ENCODE peak calls at places on chromosomes 3 and 15, in ten cellular contexts. Z, P, V, M, Q, L, N, A, O and F are unnamed samples.

GRCh38 chr15:20348291-20348899 is 193.2 kb downstream of the GOLGA6L6 start:
- DNase-seq in N (no peak), V (no peak), M (no peak), Q (no peak), O (no peak), L (no peak), A (no peak), P (no peak), Z (no peak), F (no peak)

GRCh38 chr3:72658466-72659100 is 189.7 kb downstream of the SHQ1 start:
- DNase-seq in L (no peak), Z (no peak), V (no peak), Q (no peak), P (no peak), M (no peak), A (no peak), N (peak; percentile 39), O (no peak), F (no peak)

GRCh38 chr3:189841474-189842205 is 210.5 kb downstream of the TP63 start:
- DNase-seq in M (peak; percentile 80), Q (no peak), A (no peak), O (peak; percentile 64), L (no peak), V (peak; percentile 82), P (no peak), N (peak; percentile 98), Z (no peak), F (no peak)

GRCh38 chr3:104901396-104901795 is 465.3 kb upstream of the ALCAM start:
- DNase-seq in L (no peak), N (no peak), V (no peak), O (no peak), M (no peak), P (no peak), A (no peak), Z (no peak), Q (no peak), F (peak; percentile 73)

GRCh38 chr15:101351736-101352135 is 56.7 kb upstream of the SNRPA1 start:
- DNase-seq in N (no peak), P (no peak), M (no peak), L (no peak), V (no peak), Q (no peak), A (no peak), O (no peak), Z (no peak), F (no peak)

GRCh38 chr3:116135462-116135861 is 309.8 kb downstream of the LSAMP start:
- DNase-seq in M (peak; percentile 36), Z (no peak), P (no peak), Q (no peak), N (peak; percentile 33), O (peak; percentile 59), A (no peak), L (no peak), V (peak; percentile 96), F (peak; percentile 1)

GRCh38 chr15:32131803-32132202 is 101.5 kb downstream of the CHRNA7 start:
- DNase-seq in O (no peak), Z (no peak), L (no peak), M (no peak), V (no peak), Q (no peak), A (no peak), N (no peak), P (no peak), F (no peak)

GRCh38 chr15:81360491-81360890 is 13.5 kb downstream of the TMC3 start:
- DNase-seq in M (no peak), A (no peak), N (no peak), O (no peak), Z (no peak), V (no peak), Q (no peak), L (no peak), P (no peak), F (no peak)

GRCh38 chr15:33738941-33739664 is 229.2 kb upstream of the CHRM5 start:
- DNase-seq in M (no peak), Q (no peak), L (no peak), V (no peak), P (no peak), O (no peak), A (no peak), N (no peak), Z (no peak), F (no peak)

GRCh38 chr3:122076414-122077292 is 21.5 kb downstream of the CD86 start:
- DNase-seq in L (no peak), O (no peak), M (no peak), Z (no peak), N (no peak), P (no peak), A (no peak), V (no peak), Q (no peak), F (peak; percentile 43)

GRCh38 chr3:4771238-4771637 is 208.0 kb upstream of the BHLHE40 start:
- DNase-seq in Z (no peak), P (no peak), V (no peak), A (no peak), O (no peak), N (no peak), M (no peak), Q (no peak), L (no peak), F (no peak)

GRCh38 chr15:71638876-71639275 is 171.5 kb upstream of the NR2E3 start:
- DNase-seq in N (no peak), P (no peak), Z (no peak), A (no peak), L (no peak), O (no peak), M (no peak), Q (no peak), V (no peak), F (no peak)

DNA sequence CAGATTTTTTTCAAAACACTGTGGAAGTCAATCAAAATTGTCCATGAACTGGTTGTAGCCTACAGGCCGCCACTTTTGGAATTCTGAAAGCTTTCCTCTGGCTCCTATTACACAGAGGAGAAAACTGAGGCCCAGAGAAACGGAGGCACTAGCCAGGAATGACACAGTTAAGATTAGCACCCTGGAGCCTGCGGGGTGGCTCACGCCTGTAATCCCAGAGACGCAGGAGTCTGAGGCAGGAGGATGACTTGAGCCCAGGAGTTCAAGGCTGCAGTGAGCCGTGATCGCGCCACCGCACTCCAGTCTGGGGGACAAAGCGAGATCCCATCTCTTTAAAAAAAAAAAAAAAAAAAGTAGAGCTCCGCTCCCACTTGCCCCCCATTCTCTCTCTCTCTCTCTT is 667 bp upstream of the TRH start:
- DNase-seq in M (no peak), V (no peak), Q (no peak), P (no peak), O (no peak), A (no peak), N (no peak), Z (no peak), L (no peak), F (no peak)
- H3K4me2 ChIP-seq in M (no peak overlapping the region), V (no peak overlapping the region), Q (peak overlapping the region; percentile 64), P (peak overlapping the region; percentile 91), O (no peak overlapping the region), A (peak overlapping the region; percentile 75), N (no peak overlapping the region), Z (no peak overlapping the region), L (no peak overlapping the region), F (no peak overlapping the region)

GRCh38 chr15:64288577-64288976 is 67.4 kb downstream of the CSNK1G1 start:
- DNase-seq in P (no peak), O (peak; percentile 86), A (no peak), Q (no peak), V (peak; percentile 53), Z (no peak), N (peak; percentile 21), L (no peak), M (peak; percentile 65), F (peak; percentile 37)

GRCh38 chr15:64288999-64289398 is 67.0 kb downstream of the CSNK1G1 start:
- DNase-seq in Q (no peak), O (no peak), V (peak; percentile 58), Z (no peak), M (peak; percentile 29), A (no peak), N (peak; percentile 37), L (no peak), P (no peak), F (no peak)

GRCh38 chr15:64289550-64289949 is 66.4 kb downstream of the CSNK1G1 start:
- DNase-seq in V (no peak), M (no peak), L (no peak), Q (no peak), A (no peak), Z (no peak), N (no peak), P (no peak), O (no peak), F (no peak)

GRCh38 chr15:64286473-64286872 is 69.5 kb downstream of the CSNK1G1 start:
- DNase-seq in O (no peak), Q (no peak), N (no peak), V (no peak), M (no peak), P (no peak), Z (no peak), L (no peak), A (no peak), F (no peak)

GRCh38 chr15:64287953-64288352 is 68.0 kb downstream of the CSNK1G1 start:
- DNase-seq in A (no peak), L (no peak), Q (no peak), P (no peak), Z (no peak), N (no peak), M (no peak), O (no peak), V (no peak), F (no peak)
- H3K9ac ChIP-seq in A (no peak overlapping the region), L (no peak overlapping the region), Q (no peak overlapping the region), P (no peak overlapping the region), Z (no peak overlapping the region), N (no peak overlapping the region), M (no peak overlapping the region), O (no peak overlapping the region), V (no peak overlapping the region), F (no peak overlapping the region)

DNA sequence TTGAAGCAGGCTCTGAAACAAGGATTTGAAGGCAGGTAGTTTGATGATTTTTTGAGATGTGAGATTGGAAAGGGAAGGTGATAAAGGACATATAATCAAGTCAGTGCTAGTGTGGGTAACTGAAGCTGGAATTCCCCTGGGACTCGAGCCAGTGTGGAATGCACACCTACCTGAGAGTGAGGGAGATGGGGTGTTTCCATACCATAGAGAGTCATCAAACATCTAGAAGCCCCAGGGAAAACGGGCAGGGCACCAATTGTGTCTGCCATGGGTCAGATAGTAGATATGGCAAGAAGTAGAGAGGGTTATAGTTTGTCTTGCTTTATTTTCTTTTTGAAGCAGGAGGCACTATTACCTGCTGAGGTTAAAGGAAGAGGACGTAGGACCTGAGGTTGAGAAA is 120.0 kb downstream of the SSR3 start:
- DNase-seq in M (no peak), V (no peak), A (no peak), Q (no peak), N (peak; percentile 72), L (no peak), P (no peak), O (no peak), Z (no peak), F (no peak)
- H3K4me2 ChIP-seq in M (no peak overlapping the region), V (no peak overlapping the region), A (no peak overlapping the region), Q (no peak overlapping the region), N (no peak overlapping the region), L (no peak overlapping the region), P (no peak overlapping the region), O (no peak overlapping the region), Z (no peak overlapping the region), F (no peak overlapping the region)

GRCh38 chr3:76631251-76631650 is 408.6 kb upstream of the ROBO2 start:
- DNase-seq in Q (no peak), N (no peak), O (no peak), L (no peak), M (no peak), A (no peak), P (no peak), Z (no peak), V (no peak), F (no peak)
- H3K9ac ChIP-seq in Q (no peak overlapping the region), N (no peak overlapping the region), O (no peak overlapping the region), L (no peak overlapping the region), M (no peak overlapping the region), A (no peak overlapping the region), P (no peak overlapping the region), Z (no peak overlapping the region), V (no peak overlapping the region), F (no peak overlapping the region)

GRCh38 chr3:177057768-177058167 is 139.5 kb downstream of the TBL1XR1 start:
- DNase-seq in N (no peak), M (no peak), L (peak; percentile 60), P (no peak), V (peak; percentile 35), A (no peak), Q (no peak), O (peak; percentile 24), Z (no peak), F (no peak)
- H3K4me2 ChIP-seq in N (no peak overlapping the region), M (no peak overlapping the region), L (peak overlapping the region; percentile 63), P (no peak overlapping the region), V (no peak overlapping the region), A (no peak overlapping the region), Q (no peak overlapping the region), O (no peak overlapping the region), Z (no peak overlapping the region), F (no peak overlapping the region)